ENCODE peak calls at places on chromosome 13, in five cellular contexts. One of them, this sample, is unnamed.

GRCh38 chr13:81305928-81306327 is 965.0 kb upstream of the SPRY2 start:
- DNase-seq in HCEC 1CT: no peak
- DNase-seq in posterior cingulate gyrus: no peak
- DNase-seq in right atrium auricular region: no peak
- DNase-seq in fibroblast of pulmonary artery: no peak
- DNase-seq in this sample: no peak

GRCh38 chr13:30338331-30338851 is 31.0 kb upstream of the KATNAL1 start:
- DNase-seq in HCEC 1CT: peak; percentile 19
- DNase-seq in posterior cingulate gyrus: no peak
- DNase-seq in fibroblast of pulmonary artery: no peak
- DNase-seq in right atrium auricular region: no peak
- DNase-seq in this sample: no peak

GRCh38 chr13:80669112-80669511 is 328.2 kb upstream of the SPRY2 start:
- DNase-seq in posterior cingulate gyrus: no peak
- DNase-seq in right atrium auricular region: no peak
- DNase-seq in fibroblast of pulmonary artery: no peak
- DNase-seq in HCEC 1CT: no peak
- DNase-seq in this sample: no peak

GRCh38 chr13:109784590-109785140 is 1.7 kb downstream of the IRS2 start:
- DNase-seq in HCEC 1CT: peak; percentile 70
- DNase-seq in posterior cingulate gyrus: peak; percentile 71
- DNase-seq in right atrium auricular region: no peak
- DNase-seq in fibroblast of pulmonary artery: peak; percentile 77
- DNase-seq in this sample: no peak

GRCh38 chr13:98972627-98973026 is 5.2 kb downstream of the DOCK9 start:
- DNase-seq in posterior cingulate gyrus: no peak
- DNase-seq in HCEC 1CT: peak; percentile 23
- DNase-seq in right atrium auricular region: no peak
- DNase-seq in fibroblast of pulmonary artery: peak; percentile 62
- DNase-seq in this sample: peak; percentile 93

GRCh38 chr13:48042889-48043288 is 5.4 kb downstream of the NUDT15 start:
- DNase-seq in fibroblast of pulmonary artery: no peak
- DNase-seq in posterior cingulate gyrus: no peak
- DNase-seq in right atrium auricular region: no peak
- DNase-seq in HCEC 1CT: no peak
- DNase-seq in this sample: no peak

GRCh38 chr13:97460004-97460756 is 26.2 kb downstream of the RAP2A start:
- DNase-seq in right atrium auricular region: no peak
- DNase-seq in fibroblast of pulmonary artery: peak; percentile 40
- DNase-seq in posterior cingulate gyrus: no peak
- DNase-seq in HCEC 1CT: no peak
- DNase-seq in this sample: no peak

GRCh38 chr13:26965976-26966375 is 205.4 kb upstream of the GPR12 start:
- DNase-seq in HCEC 1CT: no peak
- DNase-seq in right atrium auricular region: no peak
- DNase-seq in posterior cingulate gyrus: no peak
- DNase-seq in fibroblast of pulmonary artery: peak; percentile 89
- DNase-seq in this sample: no peak

GRCh38 chr13:25352806-25353205 is 19.0 kb upstream of the ATP8A2 start:
- DNase-seq in HCEC 1CT: no peak
- DNase-seq in fibroblast of pulmonary artery: no peak
- DNase-seq in right atrium auricular region: no peak
- DNase-seq in posterior cingulate gyrus: no peak
- DNase-seq in this sample: no peak

GRCh38 chr13:28559636-28560259 is 64.8 kb upstream of the FLT1 start:
- DNase-seq in HCEC 1CT: no peak
- DNase-seq in right atrium auricular region: no peak
- DNase-seq in fibroblast of pulmonary artery: no peak
- DNase-seq in posterior cingulate gyrus: no peak
- DNase-seq in this sample: no peak

GRCh38 chr13:60590775-60591174 is 193.8 kb downstream of the TDRD3 start:
- DNase-seq in posterior cingulate gyrus: no peak
- DNase-seq in fibroblast of pulmonary artery: no peak
- DNase-seq in HCEC 1CT: no peak
- DNase-seq in right atrium auricular region: no peak
- DNase-seq in this sample: no peak

GRCh38 chr13:58051807-58052375 is 420.3 kb downstream of the PCDH17 start:
- DNase-seq in fibroblast of pulmonary artery: no peak
- DNase-seq in HCEC 1CT: no peak
- DNase-seq in right atrium auricular region: no peak
- DNase-seq in posterior cingulate gyrus: no peak
- DNase-seq in this sample: no peak

GRCh38 chr13:25218011-25218410 is 45.9 kb upstream of the AMER2 start:
- DNase-seq in fibroblast of pulmonary artery: no peak
- DNase-seq in posterior cingulate gyrus: no peak
- DNase-seq in right atrium auricular region: no peak
- DNase-seq in HCEC 1CT: no peak
- DNase-seq in this sample: no peak

GRCh38 chr13:44437356-44438233 is 64.0 kb downstream of the SERP2 start:
- DNase-seq in HCEC 1CT: peak; percentile 44
- DNase-seq in posterior cingulate gyrus: no peak
- DNase-seq in right atrium auricular region: no peak
- DNase-seq in fibroblast of pulmonary artery: peak; percentile 69
- DNase-seq in this sample: peak; percentile 71

GRCh38 chr13:33147832-33148231 is 131.6 kb downstream of the KL start:
- DNase-seq in right atrium auricular region: no peak
- DNase-seq in posterior cingulate gyrus: no peak
- DNase-seq in fibroblast of pulmonary artery: no peak
- DNase-seq in HCEC 1CT: no peak
- DNase-seq in this sample: no peak

GRCh38 chr13:30224732-30225131 is 82.6 kb downstream of the KATNAL1 start:
- DNase-seq in right atrium auricular region: no peak
- DNase-seq in HCEC 1CT: peak; percentile 44
- DNase-seq in posterior cingulate gyrus: no peak
- DNase-seq in fibroblast of pulmonary artery: peak; percentile 23
- DNase-seq in this sample: peak; percentile 79

GRCh38 chr13:104976964-104977363 is 1558.5 kb downstream of the EFNB2 start:
- DNase-seq in fibroblast of pulmonary artery: no peak
- DNase-seq in HCEC 1CT: no peak
- DNase-seq in right atrium auricular region: no peak
- DNase-seq in posterior cingulate gyrus: no peak
- DNase-seq in this sample: no peak

GRCh38 chr13:77033717-77034302 is 6.9 kb upstream of the FBXL3 start:
- DNase-seq in HCEC 1CT: peak; percentile 50
- DNase-seq in fibroblast of pulmonary artery: no peak
- DNase-seq in posterior cingulate gyrus: no peak
- DNase-seq in right atrium auricular region: no peak
- DNase-seq in this sample: peak; percentile 55

GRCh38 chr13:33330483-33330882 is 44.9 kb upstream of the STARD13 start:
- DNase-seq in posterior cingulate gyrus: no peak
- DNase-seq in right atrium auricular region: no peak
- DNase-seq in fibroblast of pulmonary artery: no peak
- DNase-seq in HCEC 1CT: no peak
- DNase-seq in this sample: no peak

GRCh38 chr13:111406636-111407035 is 86.2 kb downstream of the TEX29 start:
- DNase-seq in posterior cingulate gyrus: no peak
- DNase-seq in fibroblast of pulmonary artery: no peak
- DNase-seq in HCEC 1CT: no peak
- DNase-seq in right atrium auricular region: no peak
- DNase-seq in this sample: no peak

GRCh38 chr13:51397262-51397933 is 55.4 kb downstream of the INTS6 start:
- DNase-seq in posterior cingulate gyrus: no peak
- DNase-seq in HCEC 1CT: peak; percentile 49
- DNase-seq in right atrium auricular region: peak; percentile 62
- DNase-seq in fibroblast of pulmonary artery: peak; percentile 71
- DNase-seq in this sample: no peak

GRCh38 chr13:31444266-31444862 is 244.6 kb downstream of the B3GLCT start:
- DNase-seq in posterior cingulate gyrus: no peak
- DNase-seq in fibroblast of pulmonary artery: no peak
- DNase-seq in right atrium auricular region: no peak
- DNase-seq in HCEC 1CT: no peak
- DNase-seq in this sample: no peak

GRCh38 chr13:34939771-34940170 is 2.3 kb upstream of the NBEA start:
- DNase-seq in right atrium auricular region: no peak
- DNase-seq in HCEC 1CT: no peak
- DNase-seq in posterior cingulate gyrus: no peak
- DNase-seq in fibroblast of pulmonary artery: no peak
- DNase-seq in this sample: no peak

GRCh38 chr13:49214917-49215376 is 5.2 kb upstream of the MLNR start:
- DNase-seq in right atrium auricular region: no peak
- DNase-seq in HCEC 1CT: no peak
- DNase-seq in fibroblast of pulmonary artery: peak; percentile 66
- DNase-seq in posterior cingulate gyrus: no peak
- DNase-seq in this sample: no peak

GRCh38 chr13:49436890-49437289 is 7.0 kb downstream of the CAB39L start:
- DNase-seq in posterior cingulate gyrus: no peak
- DNase-seq in fibroblast of pulmonary artery: peak; percentile 70
- DNase-seq in HCEC 1CT: peak; percentile 61
- DNase-seq in right atrium auricular region: peak; percentile 67
- DNase-seq in this sample: peak; percentile 37

GRCh38 chr13:73073050-73073449 is 14.2 kb downstream of the KLF5 start:
- DNase-seq in fibroblast of pulmonary artery: peak; percentile 9
- DNase-seq in HCEC 1CT: no peak
- DNase-seq in posterior cingulate gyrus: no peak
- DNase-seq in right atrium auricular region: no peak
- DNase-seq in this sample: no peak

GRCh38 chr13:112990783-112991182 is 21.8 kb downstream of the MCF2L start:
- DNase-seq in fibroblast of pulmonary artery: no peak
- DNase-seq in right atrium auricular region: no peak
- DNase-seq in HCEC 1CT: no peak
- DNase-seq in posterior cingulate gyrus: no peak
- DNase-seq in this sample: no peak

This sample was measured in HT1080.